ENCODE peak calls at places on chromosomes 16 and 17, in eight cellular contexts. G is caudate nucleus; E is stromal cell of bone marrow; T is activated T-helper 1 cell treated with Interleukin-2 at 50 U/mL for 16 hours; O is breast epithelium; D is HuH-7; N is RPMI8226; P is stimulated activated CD4-positive, alpha-beta T cell treated with anti-CD3 and anti-CD28 coated beads, Interleukin-12 subunit alpha, Interleukin-12 subunit beta, amount 100 ng/mL, for 24 hours. L is an unnamed sample.

GRCh38 chr17:77802333-77802615 is 156.2 kb upstream of the TNRC6C start:
- DNase-seq in G (peak; percentile 50), E (no peak), T (no peak), O (no peak), D (no peak), N (no peak), P (no peak), L (no peak)

GRCh38 chr17:6608321-6608720 is 32.2 kb downstream of the KIAA0753 start:
- DNase-seq in G (peak; percentile 9), E (no peak), T (no peak), O (no peak), D (no peak), N (no peak), P (no peak), L (no peak)

GRCh38 chr16:73152731-73153130 is 104.8 kb upstream of the ZFHX3 start:
- DNase-seq in G (no peak), E (no peak), T (no peak), O (no peak), D (peak; percentile 58), N (no peak), P (no peak), L (no peak)

GRCh38 chr17:58301504-58302150 is 20.9 kb upstream of the MPO start:
- DNase-seq in G (no peak), E (no peak), T (no peak), O (peak; percentile 10), D (no peak), N (no peak), P (no peak), L (no peak)

GRCh38 chr16:53224932-53225533 is 170.2 kb downstream of the CHD9 start:
- DNase-seq in G (no peak), E (no peak), T (no peak), O (no peak), D (no peak), N (peak; percentile 5), P (no peak), L (no peak)

GRCh38 chr17:82134101-82134500 is 36.1 kb upstream of the FASN start:
- DNase-seq in G (no peak), E (no peak), T (no peak), O (peak; percentile 67), D (no peak), N (no peak), P (no peak), L (no peak)

GRCh38 chr17:63546308-63547082 is 3.8 kb upstream of the DCAF7 start:
- DNase-seq in G (no peak), E (no peak), T (no peak), O (no peak), D (peak; percentile 2), N (no peak), P (no peak), L (no peak)

GRCh38 chr16:81374514-81374913 is 59.8 kb downstream of the GAN start:
- DNase-seq in G (no peak), E (no peak), T (no peak), O (no peak), D (no peak), N (no peak), P (no peak), L (no peak)

GRCh38 chr17:29596811-29597210 is 3.9 kb downstream of the ANKRD13B start:
- DNase-seq in G (no peak), E (no peak), T (no peak), O (no peak), D (no peak), N (no peak), P (no peak), L (no peak)

GRCh38 chr17:71117461-71117860 is 948.1 kb downstream of the KCNJ2 start:
- DNase-seq in G (no peak), E (no peak), T (no peak), O (no peak), D (no peak), N (no peak), P (no peak), L (no peak)

GRCh38 chr16:19700319-19700781 is 17.7 kb downstream of the KNOP1 start:
- DNase-seq in G (no peak), E (no peak), T (no peak), O (no peak), D (peak; percentile 33), N (no peak), P (no peak), L (no peak)